ENCODE peak calls at places on chromosomes 12 and 14, in four cellular contexts. R is cortex of kidney, V is retina, E is NCI-H345. H is an unnamed sample.

GRCh38 chr14:54169254-54169924 is 212.8 kb upstream of the BMP4 start:
- DNase-seq in R (no peak), V (no peak), E (no peak), H (peak; percentile 53)

GRCh38 chr12:67540920-67541624 is 107.5 kb upstream of the DYRK2 start:
- DNase-seq in R (no peak), V (no peak), E (no peak), H (no peak)

GRCh38 chr14:29240046-29240445 is 473.5 kb downstream of the FOXG1 start:
- DNase-seq in E (no peak), R (no peak), V (no peak), H (peak; percentile 79)

GRCh38 chr14:50041980-50042379 is 74.4 kb downstream of the VCPKMT start:
- DNase-seq in E (no peak), V (no peak), R (no peak), H (no peak)

GRCh38 chr12:131672311-131672940 is 38.5 kb upstream of the SFSWAP start:
- DNase-seq in V (no peak), R (no peak), E (no peak), H (no peak)

GRCh38 chr14:55399912-55400311 is 11.7 kb downstream of the ATG14 start:
- DNase-seq in V (no peak), E (no peak), R (no peak), H (peak; percentile 28)

GRCh38 chr14:21227981-21228380 is 41.3 kb downstream of the HNRNPC start:
- DNase-seq in V (no peak), E (no peak), R (no peak), H (no peak)

GRCh38 chr12:6228535-6229223 is 28.5 kb downstream of the CD9 start:
- DNase-seq in R (no peak), E (no peak), V (no peak), H (peak; percentile 62)

GRCh38 chr12:124487065-124487833 is 80.2 kb downstream of the NCOR2 start:
- DNase-seq in R (no peak), E (no peak), V (peak; percentile 37), H (no peak)

GRCh38 chr14:55661029-55661428 is 81.0 kb downstream of the KTN1 start:
- DNase-seq in E (no peak), R (no peak), V (no peak), H (no peak)

H was measured in fibroblast of lung.